ENCODE peak calls at places on chromosomes 16 and 17, in seven cellular contexts. D is small intestine, H is heart left ventricle, B is neural progenitor cell, Q is lung, X is fibroblast of lung, E is colonic mucosa. I is an unnamed sample.

GRCh38 chr16:81478876-81479496 is 34.4 kb downstream of the CMIP start:
- DNase-seq in D (peak; percentile 61), H (peak; percentile 75), B (no peak), Q (peak; percentile 66), X (no peak), E (peak; percentile 71), I (peak; percentile 64)

GRCh38 chr16:82156761-82157654 is 13.0 kb downstream of the MPHOSPH6 start:
- DNase-seq in D (no peak), H (no peak), B (no peak), Q (no peak), X (peak; percentile 67), E (no peak), I (peak; percentile 55)

GRCh38 chr16:23257682-23258081 is 44.4 kb upstream of the SCNN1B start:
- DNase-seq in D (no peak), H (no peak), B (no peak), Q (no peak), X (no peak), E (no peak), I (no peak)

GRCh38 chr17:5413682-5414081 is 5.8 kb downstream of the NUP88 start:
- DNase-seq in D (peak; percentile 77), H (no peak), B (no peak), Q (no peak), X (peak; percentile 93), E (peak; percentile 29), I (no peak)

GRCh38 chr16:15857779-15858560 is 1.1 kb upstream of the MYH11 start:
- DNase-seq in D (no peak), H (peak; percentile 40), B (peak; percentile 73), Q (no peak), X (peak; percentile 42), E (peak; percentile 26), I (peak; percentile 55)

GRCh38 chr16:75459691-75460090 is 4.8 kb downstream of the TMEM170A start:
- DNase-seq in D (no peak), H (no peak), B (no peak), Q (no peak), X (no peak), E (no peak), I (no peak)

GRCh38 chr17:80287806-80288579 is 27.3 kb downstream of the RNF213 start:
- DNase-seq in D (no peak), H (no peak), B (no peak), Q (no peak), X (no peak), E (no peak), I (no peak)

GRCh38 chr16:58290861-58291260 is 4.0 kb downstream of the PRSS54 start:
- DNase-seq in D (no peak), H (no peak), B (no peak), Q (no peak), X (no peak), E (no peak), I (no peak)

GRCh38 chr17:15263206-15263579 is 1.9 kb downstream of the PMP22 start:
- DNase-seq in D (no peak), H (peak; percentile 88), B (peak; percentile 73), Q (peak; percentile 78), X (peak; percentile 91), E (peak; percentile 72), I (peak; percentile 97)

GRCh38 chr17:50947844-50948514 is 81.8 kb upstream of the TOB1 start:
- DNase-seq in D (peak; percentile 94), H (peak; percentile 68), B (no peak), Q (peak; percentile 76), X (no peak), E (peak; percentile 93), I (peak; percentile 88)

GRCh38 chr16:80806957-80807356 is 2.6 kb upstream of the CDYL2 start:
- DNase-seq in D (no peak), H (peak; percentile 22), B (no peak), Q (no peak), X (peak; percentile 49), E (no peak), I (no peak)

GRCh38 chr16:3618782-3619166 is 7.4 kb upstream of the SLX4 start:
- DNase-seq in D (peak; percentile 66), H (no peak), B (no peak), Q (no peak), X (no peak), E (no peak), I (no peak)

GRCh38 chr17:5740937-5741336 is 156.6 kb upstream of the NLRP1 start:
- DNase-seq in D (no peak), H (no peak), B (no peak), Q (no peak), X (no peak), E (no peak), I (no peak)

GRCh38 chr16:71344315-71344905 is 14.1 kb upstream of the CALB2 start:
- DNase-seq in D (no peak), H (no peak), B (no peak), Q (no peak), X (no peak), E (no peak), I (no peak)

GRCh38 chr17:65629234-65629690 is 67.8 kb upstream of the AXIN2 start:
- DNase-seq in D (no peak), H (no peak), B (no peak), Q (no peak), X (no peak), E (no peak), I (no peak)

GRCh38 chr17:41015473-41015872 is 6.5 kb upstream of the KRTAP3-1 start:
- DNase-seq in D (no peak), H (no peak), B (no peak), Q (no peak), X (no peak), E (no peak), I (no peak)

DNA sequence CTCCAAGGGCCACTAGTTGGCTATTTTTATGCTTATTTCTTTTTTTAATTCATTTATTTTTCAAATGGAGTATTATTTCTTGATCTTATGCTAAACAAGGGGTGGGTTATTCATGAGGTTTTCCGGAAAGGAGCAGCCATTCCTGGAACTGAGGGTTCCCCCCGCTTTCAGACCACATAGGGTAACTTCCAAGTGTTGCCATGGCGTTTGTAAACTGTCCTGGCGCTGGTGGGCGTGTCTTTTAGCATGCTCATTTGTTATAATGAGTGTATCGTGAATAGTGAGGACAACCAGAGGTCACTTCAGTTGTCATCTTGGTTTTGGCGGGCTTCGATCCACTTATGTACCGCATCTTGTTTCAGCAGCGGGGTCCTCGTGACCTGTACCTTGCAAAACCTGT is 29.6 kb upstream of the ASGR2 start:
- DNase-seq in D (no peak), H (no peak), B (no peak), Q (no peak), X (no peak), E (no peak), I (no peak)
- H3K27me3 ChIP-seq in D (no peaks in the 10 kb centered on the region), H (peaks cover 15% of the 10 kb centered on the region), B (peaks cover under 1% of the 10 kb centered on the region), Q (no peaks in the 10 kb centered on the region), X (peaks cover 15% of the 10 kb centered on the region), E (no peaks in the 10 kb centered on the region), I (no peaks in the 10 kb centered on the region)

GRCh38 chr16:1283296-1283695 is 26.1 kb upstream of the UBE2I start:
- DNase-seq in D (no peak), H (no peak), B (no peak), Q (no peak), X (no peak), E (no peak), I (no peak)
- H3K27me3 ChIP-seq in D (peaks cover 9% of the 10 kb centered on the region), H (peaks cover 27% of the 10 kb centered on the region), B (peaks cover 21% of the 10 kb centered on the region), Q (peaks cover 8% of the 10 kb centered on the region), X (peaks cover 13% of the 10 kb centered on the region), E (peaks cover 8% of the 10 kb centered on the region), I (no peaks in the 10 kb centered on the region)

DNA sequence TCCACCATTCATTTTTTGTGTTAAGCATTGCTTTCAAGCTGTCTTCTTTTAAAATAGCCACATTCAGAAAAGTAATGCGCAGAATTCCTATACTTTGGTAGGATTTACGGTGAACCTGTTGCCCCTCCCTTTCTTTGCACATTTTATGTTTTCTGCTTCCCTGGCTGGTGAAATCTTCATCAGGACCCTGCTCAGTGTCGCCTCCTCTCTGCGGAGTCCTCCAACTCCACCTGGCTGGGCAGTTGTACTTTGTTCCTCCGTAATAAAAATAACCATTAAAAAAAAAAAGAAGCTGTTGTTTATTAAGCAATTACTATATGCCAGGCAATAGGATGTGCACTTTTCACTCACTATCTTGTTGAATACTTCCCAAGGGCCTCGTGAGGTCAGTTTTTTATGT is 2.9 kb downstream of the UMOD start:
- DNase-seq in D (no peak), H (no peak), B (peak; percentile 17), Q (no peak), X (no peak), E (no peak), I (no peak)
- H3K27me3 ChIP-seq in D (no peaks in the 10 kb centered on the region), H (peaks cover 19% of the 10 kb centered on the region), B (no peaks in the 10 kb centered on the region), Q (peaks cover 2% of the 10 kb centered on the region), X (no peaks in the 10 kb centered on the region), E (no peaks in the 10 kb centered on the region), I (no peaks in the 10 kb centered on the region)

GRCh38 chr16:56637814-56638750 is at the start of gene MT1A:
- DNase-seq in D (peak; percentile 72), H (peak; percentile 78), B (peak; percentile 80), Q (peak; percentile 78), X (peak; percentile 58), E (peak; percentile 90), I (peak; percentile 91)

GRCh38 chr16:56640076-56640475 is 1.6 kb downstream of the MT1A start:
- DNase-seq in D (no peak), H (no peak), B (no peak), Q (no peak), X (no peak), E (no peak), I (no peak)

GRCh38 chr16:56641166-56641565 is 2.7 kb downstream of the MT1A start:
- DNase-seq in D (no peak), H (no peak), B (no peak), Q (no peak), X (no peak), E (no peak), I (no peak)

GRCh38 chr16:56636616-56637413 is 1.7 kb upstream of the MT1A start:
- DNase-seq in D (peak; percentile 32), H (no peak), B (no peak), Q (no peak), X (no peak), E (no peak), I (no peak)

GRCh38 chr16:56639045-56639444 is 579 bp downstream of the MT1A start:
- DNase-seq in D (peak; percentile 79), H (no peak), B (no peak), Q (no peak), X (no peak), E (no peak), I (no peak)
- H3K27me3 ChIP-seq in D (peaks cover 22% of the 10 kb centered on the region), H (peaks cover 36% of the 10 kb centered on the region), B (peaks cover 100% of the 10 kb centered on the region), Q (no peaks in the 10 kb centered on the region), X (peaks cover 5% of the 10 kb centered on the region), E (peaks cover 12% of the 10 kb centered on the region), I (no peaks in the 10 kb centered on the region)

GRCh38 chr16:85466989-85467388 is 146.1 kb upstream of the GSE1 start:
- DNase-seq in D (no peak), H (no peak), B (no peak), Q (no peak), X (no peak), E (no peak), I (no peak)
- H3K27me3 ChIP-seq in D (no peaks in the 10 kb centered on the region), H (peaks cover 6% of the 10 kb centered on the region), B (peaks cover 39% of the 10 kb centered on the region), Q (no peaks in the 10 kb centered on the region), X (no peaks in the 10 kb centered on the region), E (peaks cover 24% of the 10 kb centered on the region), I (no peaks in the 10 kb centered on the region)